ENCODE peak calls at places on chromosomes 7 and 10, in four cellular contexts. O, U, Q and P are unnamed samples.

GRCh38 chr7:7793921-7794320 is 75.5 kb upstream of the RPA3 start:
- DNase-seq in O (no peak), U (no peak), Q (no peak), P (no peak)

GRCh38 chr10:123928427-123928826 is 36.8 kb upstream of the CPXM2 start:
- DNase-seq in O (no peak), U (no peak), Q (no peak), P (no peak)

GRCh38 chr7:92115821-92116220 is 18.5 kb downstream of the CYP51A1 start:
- DNase-seq in O (no peak), U (no peak), Q (no peak), P (no peak)

GRCh38 chr7:22545539-22545938 is 45.6 kb upstream of the STEAP1B start:
- DNase-seq in O (no peak), U (no peak), Q (no peak), P (no peak)

GRCh38 chr10:98429320-98430072 is 14.5 kb upstream of the PYROXD2 start:
- DNase-seq in O (no peak), U (no peak), Q (no peak), P (no peak)

GRCh38 chr10:49385939-49386922 is 9.7 kb downstream of the DRGX start:
- DNase-seq in O (no peak), U (no peak), Q (no peak), P (no peak)

GRCh38 chr7:124764847-124765400 is 668 bp downstream of the GPR37 start:
- DNase-seq in O (peak), U (peak), Q (peak), P (no peak)

GRCh38 chr7:13333351-13333750 is 645.9 kb downstream of the ARL4A start:
- DNase-seq in O (no peak), U (no peak), Q (no peak), P (no peak)

GRCh38 chr10:11335167-11335652 is 276.2 kb downstream of the USP6NL start:
- DNase-seq in O (no peak), U (no peak), Q (no peak), P (no peak)

GRCh38 chr7:20491286-20491685 is 124.2 kb upstream of the ABCB5 start:
- DNase-seq in O (no peak), U (no peak), Q (no peak), P (no peak)

GRCh38 chr10:21334891-21335696 is 190.4 kb downstream of the SKIDA1 start:
- DNase-seq in O (peak), U (no peak), Q (no peak), P (no peak)

GRCh38 chr10:86415099-86415498 is 48.5 kb upstream of the GRID1 start:
- DNase-seq in O (no peak), U (no peak), Q (no peak), P (no peak)

GRCh38 chr7:157153260-157153659 is 14.5 kb downstream of the UBE3C start:
- DNase-seq in O (no peak), U (no peak), Q (no peak), P (no peak)

GRCh38 chr7:18004372-18004771 is 23.3 kb downstream of the PRPS1L1 start:
- DNase-seq in O (no peak), U (no peak), Q (no peak), P (no peak)

GRCh38 chr10:22345301-22346086 is at the start of gene SPAG6:
- DNase-seq in O (no peak), U (peak), Q (peak), P (peak)

GRCh38 chr7:124443762-124444161 is 321.8 kb downstream of the GPR37 start:
- DNase-seq in O (no peak), U (no peak), Q (no peak), P (no peak)

GRCh38 chr7:71244023-71244422 is 112.1 kb downstream of the GALNT17 start:
- DNase-seq in O (no peak), U (no peak), Q (no peak), P (no peak)

GRCh38 chr10:125694874-125695273 is 11.9 kb upstream of the TEX36 start:
- DNase-seq in O (no peak), U (no peak), Q (no peak), P (no peak)

GRCh38 chr10:125414998-125415397 is 254.6 kb upstream of the CTBP2 start:
- DNase-seq in O (no peak), U (no peak), Q (no peak), P (no peak)

GRCh38 chr7:14834456-14834855 is 68.1 kb downstream of the DGKB start:
- DNase-seq in O (no peak), U (no peak), Q (no peak), P (no peak)

GRCh38 chr7:27901028-27901760 is 161.2 kb downstream of the TAX1BP1 start:
- DNase-seq in O (peak), U (no peak), Q (no peak), P (no peak)

GRCh38 chr7:134827889-134828288 is 48.5 kb downstream of the CALD1 start:
- DNase-seq in O (no peak), U (no peak), Q (no peak), P (no peak)

GRCh38 chr7:33750177-33750576 is 155.2 kb upstream of the BMPER start:
- DNase-seq in O (no peak), U (no peak), Q (no peak), P (no peak)

GRCh38 chr10:3486346-3487065 is 298.5 kb downstream of the KLF6 start:
- DNase-seq in O (peak), U (peak), Q (peak), P (peak)

GRCh38 chr10:104123397-104123796 is 1.4 kb downstream of the SFR1 start:
- DNase-seq in O (peak), U (no peak), Q (no peak), P (no peak)

GRCh38 chr10:22325272-22325947 is 4.5 kb downstream of the BMI1 start:
- DNase-seq in O (peak), U (peak), Q (peak), P (peak)

GRCh38 chr10:67668448-67668847 is 27.5 kb downstream of the CTNNA3 start:
- DNase-seq in O (peak), U (no peak), Q (no peak), P (no peak)

GRCh38 chr7:47039899-47040298 is 542.0 kb downstream of the TNS3 start:
- DNase-seq in O (no peak), U (no peak), Q (no peak), P (no peak)

GRCh38 chr7:115009736-115010435 is 88.0 kb downstream of the MDFIC start:
- DNase-seq in O (no peak), U (no peak), Q (no peak), P (no peak)

GRCh38 chr10:114179747-114180146 is 594 bp downstream of the TDRD1 start:
- DNase-seq in O (no peak), U (no peak), Q (no peak), P (no peak)

GRCh38 chr10:80468002-80468401 is 13.9 kb downstream of the TSPAN14 start:
- DNase-seq in O (no peak), U (peak), Q (peak), P (peak)

GRCh38 chr7:36766451-36766850 is 42.2 kb upstream of the AOAH start:
- DNase-seq in O (no peak), U (no peak), Q (no peak), P (no peak)

GRCh38 chr7:140726304-140726703 is 29.8 kb downstream of the NDUFB2 start:
- DNase-seq in O (peak), U (no peak), Q (no peak), P (no peak)

GRCh38 chr7:98881561-98882315 is 3.4 kb downstream of the TRRAP start:
- DNase-seq in O (peak), U (no peak), Q (no peak), P (no peak)

GRCh38 chr7:39353615-39354376 is 212.4 kb upstream of the YAE1 start:
- DNase-seq in O (no peak), U (peak), Q (peak), P (peak)

GRCh38 chr7:74038194-74038961 is 10.4 kb downstream of the ELN start:
- DNase-seq in O (no peak), U (no peak), Q (no peak), P (no peak)

GRCh38 chr10:119543814-119544642 is 1.5 kb upstream of the RGS10 start:
- DNase-seq in O (no peak), U (no peak), Q (no peak), P (no peak)

GRCh38 chr7:68820321-68820720 is 778.0 kb upstream of the AUTS2 start:
- DNase-seq in O (no peak), U (no peak), Q (no peak), P (no peak)

DNA sequence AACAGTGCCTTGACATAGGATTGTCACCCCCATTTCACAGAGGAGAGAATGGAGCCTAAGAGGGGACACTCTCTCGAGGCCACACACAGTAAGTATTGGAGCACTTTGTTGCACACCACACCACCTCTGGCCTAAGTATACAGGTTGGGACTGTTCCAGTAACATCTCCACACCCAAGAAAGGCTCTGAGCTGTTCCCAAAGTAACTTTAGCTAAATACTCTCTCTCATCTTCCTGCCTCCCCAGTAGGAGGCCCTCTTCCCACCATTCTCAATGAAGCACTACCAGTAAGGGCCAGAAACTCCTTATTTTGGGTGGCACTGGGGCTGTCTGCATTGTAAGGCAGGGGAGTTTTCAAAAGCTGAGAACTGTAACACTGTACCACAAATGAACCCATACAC is 189.5 kb downstream of the ZNF438 start:
- DNase-seq in O (no peak), U (no peak), Q (no peak), P (no peak)
- TF ChIP-seq CTCF in O (no peak), U (no peak), Q (no peak), P (no peak)

GRCh38 chr7:11294218-11294617 is 320.5 kb downstream of the PHF14 start:
- DNase-seq in O (no peak), U (no peak), Q (no peak), P (no peak)
- TF ChIP-seq CTCF in O (no peak), U (no peak), Q (no peak), P (no peak)

GRCh38 chr7:105738133-105738532 is 138.3 kb downstream of the ATXN7L1 start:
- DNase-seq in O (no peak), U (no peak), Q (no peak), P (no peak)
- TF ChIP-seq CTCF in O (no peak), U (no peak), Q (no peak), P (no peak)

GRCh38 chr10:102511562-102512274 is 7.9 kb downstream of the SUFU start:
- DNase-seq in O (no peak), U (no peak), Q (no peak), P (no peak)
- TF ChIP-seq CTCF in O (no peak), U (no peak), Q (no peak), P (no peak)

DNA sequence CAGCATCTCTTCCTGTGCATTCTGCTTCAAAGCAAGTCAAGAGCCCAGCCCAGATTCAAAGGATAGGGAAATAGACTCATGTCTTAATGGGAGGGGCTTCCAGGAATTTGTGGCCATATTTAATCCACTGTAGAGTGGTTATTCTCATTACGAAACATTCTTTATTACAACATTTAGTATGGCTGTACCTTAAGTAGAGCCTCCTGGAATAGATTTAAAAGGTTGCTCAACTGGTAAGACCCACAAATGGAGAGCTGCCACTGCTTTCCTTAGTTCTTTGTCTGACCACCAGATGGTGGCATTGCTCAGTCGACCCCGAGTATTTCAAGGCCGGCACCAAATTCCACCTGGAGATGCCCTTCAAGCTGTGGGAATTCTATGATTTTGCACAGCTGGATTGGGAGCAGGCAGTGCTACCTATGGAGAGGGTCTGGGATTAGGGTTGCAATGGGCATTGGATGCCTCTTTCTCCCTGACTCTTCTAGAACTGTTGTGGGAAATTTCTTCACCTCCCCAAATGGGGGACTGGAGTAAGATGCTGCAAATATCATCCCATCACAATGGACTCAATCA is 102.2 kb downstream of the RBM20 start:
- DNase-seq in O (peak), U (peak), Q (peak), P (peak)
- TF ChIP-seq CTCF in O (peak), U (peak), Q (peak), P (peak)